ENCODE peak calls at places on chromosomes 12 and 14, in four cellular contexts. N is BE2C; D is CD8-positive, alpha-beta T cell; X is IMR-90. H is an unnamed sample.

GRCh38 chr14:60092516-60092915 is 793 bp downstream of the PCNX4 start:
- DNase-seq in D (peak; percentile 17), N (peak; percentile 12), X (peak; percentile 41), H (no peak)

GRCh38 chr14:82410064-82410463 is 876.4 kb upstream of the SEL1L start:
- DNase-seq in X (no peak), D (no peak), N (no peak), H (no peak)

GRCh38 chr12:56931474-56931978 is 2.7 kb downstream of the SDR9C7 start:
- DNase-seq in D (no peak), N (peak; percentile 69), X (peak; percentile 57), H (no peak)

GRCh38 chr12:64058541-64059321 is 163.4 kb downstream of the KICS2 start:
- DNase-seq in D (no peak), N (no peak), X (no peak), H (no peak)

GRCh38 chr12:111705672-111706071 is 19.8 kb downstream of the ACAD10 start:
- DNase-seq in N (no peak), X (no peak), D (no peak), H (no peak)

GRCh38 chr12:116916714-116917114 is 6.0 kb downstream of the FBXW8 start:
- DNase-seq in D (peak; percentile 35), X (peak; percentile 84), N (peak; percentile 65), H (no peak)

GRCh38 chr14:67820428-67820881 is 876 bp downstream of the RAD51B start:
- DNase-seq in D (no peak), N (no peak), X (peak; percentile 31), H (peak; percentile 67)

GRCh38 chr14:59086241-59086899 is 102.1 kb upstream of the DAAM1 start:
- DNase-seq in D (no peak), N (no peak), X (peak; percentile 66), H (no peak)

GRCh38 chr12:47591387-47591786 is 114.4 kb downstream of the RPAP3 start:
- DNase-seq in N (no peak), X (no peak), D (no peak), H (no peak)

GRCh38 chr14:91368681-91369416 is 48.8 kb downstream of the CCDC88C start:
- DNase-seq in D (no peak), N (no peak), X (no peak), H (no peak)

GRCh38 chr14:104594310-104595046 is 10.1 kb downstream of the TMEM179 start:
- DNase-seq in D (no peak), X (no peak), N (peak; percentile 5), H (no peak)

GRCh38 chr12:51393676-51394545 is 2.7 kb upstream of the GALNT6 start:
- DNase-seq in D (peak; percentile 63), N (no peak), X (peak; percentile 96), H (peak; percentile 85)

GRCh38 chr12:25801621-25802243 is 156.8 kb upstream of the RASSF8 start:
- DNase-seq in N (no peak), D (no peak), X (no peak), H (no peak)

GRCh38 chr12:3127832-3128231 is 50.7 kb downstream of the TSPAN9 start:
- DNase-seq in D (no peak), X (peak; percentile 69), N (no peak), H (no peak)

GRCh38 chr12:128644664-128645296 is 179.0 kb downstream of the SLC15A4 start:
- DNase-seq in D (peak; percentile 22), N (no peak), X (no peak), H (no peak)
- TF ChIP-seq CTCF in D (peak; percentile 37), N (peak; percentile 50), X (no peak), H (peak; percentile 89)

GRCh38 chr12:19994970-19995369 is 373.4 kb upstream of the PDE3A start:
- DNase-seq in D (no peak), X (no peak), N (no peak), H (no peak)
- TF ChIP-seq CTCF in D (no peak), X (peak; percentile 25), N (no peak), H (no peak)

GRCh38 chr14:41393512-41393911 is 213.2 kb upstream of the LRFN5 start:
- DNase-seq in D (no peak), X (no peak), N (no peak), H (no peak)
- TF ChIP-seq CTCF in D (no peak), X (no peak), N (no peak), H (no peak)

GRCh38 chr12:24411948-24412347 is 462.5 kb upstream of the SOX5 start:
- DNase-seq in D (no peak), N (no peak), X (no peak), H (no peak)

GRCh38 chr12:24408305-24408704 is 458.8 kb upstream of the SOX5 start:
- DNase-seq in D (no peak), X (no peak), N (no peak), H (no peak)

GRCh38 chr12:24414421-24414820 is 465.0 kb upstream of the SOX5 start:
- DNase-seq in X (no peak), N (no peak), D (no peak), H (no peak)

GRCh38 chr12:24407884-24408283 is 458.4 kb upstream of the SOX5 start:
- DNase-seq in D (no peak), N (no peak), X (no peak), H (no peak)

GRCh38 chr12:24409868-24410267 is 460.4 kb upstream of the SOX5 start:
- DNase-seq in N (no peak), X (no peak), D (no peak), H (no peak)
- TF ChIP-seq CTCF in N (no peak), X (no peak), D (no peak), H (no peak)

GRCh38 chr14:28751467-28752058 is 15.0 kb upstream of the FOXG1 start:
- DNase-seq in N (peak; percentile 45), X (peak; percentile 49), D (no peak), H (no peak)
- TF ChIP-seq CTCF in N (peak; percentile 85), X (peak; percentile 63), D (no peak), H (peak; percentile 9)